ENCODE peak calls at places on chromosome 12, in seven cellular contexts. O, D, R, L, V, W and U are unnamed samples.

GRCh38 chr12:49098035-49098451 is 3.4 kb upstream of the DHH start:
- DNase-seq in O (peak), D (peak), R (no peak), L (peak), V (peak), W (peak), U (peak)

GRCh38 chr12:93080994-93081809 is 152.1 kb upstream of the EEA1 start:
- DNase-seq in O (no peak), D (no peak), R (no peak), L (no peak), V (peak), W (peak), U (no peak)

GRCh38 chr12:22656376-22656775 is 31.4 kb downstream of the ETNK1 start:
- DNase-seq in O (no peak), D (no peak), R (no peak), L (no peak), V (no peak), W (no peak), U (no peak)

GRCh38 chr12:83759906-83760305 is 1073.2 kb downstream of the TMTC2 start:
- DNase-seq in O (no peak), D (no peak), R (no peak), L (no peak), V (no peak), W (no peak), U (no peak)

GRCh38 chr12:122072031-122072970 is 6.3 kb upstream of the MLXIP start:
- DNase-seq in O (no peak), D (peak), R (no peak), L (peak), V (peak), W (no peak), U (no peak)

GRCh38 chr12:9334026-9334692 is 126.0 kb upstream of the PZP start:
- DNase-seq in O (no peak), D (no peak), R (no peak), L (no peak), V (no peak), W (no peak), U (no peak)

GRCh38 chr12:98085360-98085759 is 430.0 kb upstream of the TMPO start:
- DNase-seq in O (no peak), D (no peak), R (no peak), L (no peak), V (no peak), W (no peak), U (no peak)

GRCh38 chr12:46320731-46321130 is 51.8 kb downstream of the SLC38A2 start:
- DNase-seq in O (no peak), D (no peak), R (no peak), L (no peak), V (no peak), W (no peak), U (no peak)

GRCh38 chr12:114902665-114903393 is 218.9 kb upstream of the TBX3 start:
- DNase-seq in O (no peak), D (no peak), R (no peak), L (no peak), V (peak), W (no peak), U (no peak)

GRCh38 chr12:51865757-51866270 is 17.3 kb upstream of the FIGNL2 start:
- DNase-seq in O (no peak), D (peak), R (no peak), L (peak), V (no peak), W (peak), U (no peak)

GRCh38 chr12:6943719-6944380 is at the start of the genes C12orf57 and RNU7-1:
- DNase-seq in O (peak), D (peak), R (peak), L (peak), V (no peak), W (peak), U (peak)

GRCh38 chr12:116592731-116593130 is 33.5 kb downstream of the MAP1LC3B2 start:
- DNase-seq in O (no peak), D (no peak), R (no peak), L (no peak), V (peak), W (no peak), U (no peak)

GRCh38 chr12:96233941-96234461 is 39.8 kb downstream of the ELK3 start:
- DNase-seq in O (no peak), D (peak), R (no peak), L (peak), V (peak), W (no peak), U (no peak)

GRCh38 chr12:103858953-103859601 is 18.0 kb upstream of the NT5DC3 start:
- DNase-seq in O (no peak), D (peak), R (no peak), L (no peak), V (peak), W (no peak), U (no peak)

GRCh38 chr12:54428050-54429013 is 9.3 kb upstream of the ITGA5 start:
- DNase-seq in O (no peak), D (no peak), R (no peak), L (no peak), V (peak), W (peak), U (peak)

GRCh38 chr12:41932470-41932991 is 212.1 kb downstream of the GXYLT1 start:
- DNase-seq in O (peak), D (peak), R (peak), L (peak), V (peak), W (peak), U (peak)

GRCh38 chr12:1835178-1836131 is 15.1 kb downstream of the LRTM2 start:
- DNase-seq in O (no peak), D (peak), R (no peak), L (no peak), V (no peak), W (no peak), U (no peak)

GRCh38 chr12:91663331-91663998 is 480.8 kb upstream of the DCN start:
- DNase-seq in O (no peak), D (no peak), R (no peak), L (no peak), V (no peak), W (no peak), U (no peak)

GRCh38 chr12:99498756-99499155 is 148.8 kb upstream of the GARIN6 start:
- DNase-seq in O (no peak), D (no peak), R (no peak), L (no peak), V (no peak), W (no peak), U (no peak)

GRCh38 chr12:1660304-1661187 is 30.3 kb upstream of the ADIPOR2 start:
- DNase-seq in O (no peak), D (peak), R (no peak), L (no peak), V (peak), W (no peak), U (no peak)

GRCh38 chr12:54983536-54984102 is 943 bp downstream of the TESPA1 start:
- DNase-seq in O (no peak), D (no peak), R (no peak), L (no peak), V (no peak), W (no peak), U (no peak)

GRCh38 chr12:131269551-131269950 is 315.8 kb downstream of the ADGRD1 start:
- DNase-seq in O (no peak), D (no peak), R (no peak), L (no peak), V (no peak), W (no peak), U (no peak)

GRCh38 chr12:98294426-98294825 is 221.0 kb upstream of the TMPO start:
- DNase-seq in O (no peak), D (no peak), R (no peak), L (no peak), V (no peak), W (no peak), U (no peak)

GRCh38 chr12:88026196-88026595 is 3.0 kb downstream of the C12orf50 start:
- DNase-seq in O (no peak), D (no peak), R (no peak), L (no peak), V (no peak), W (no peak), U (no peak)

GRCh38 chr12:113919791-113920190 is 46.3 kb downstream of the RBM19 start:
- DNase-seq in O (no peak), D (no peak), R (no peak), L (no peak), V (no peak), W (no peak), U (no peak)

GRCh38 chr12:18975933-18976332 is 153.6 kb upstream of the PLEKHA5 start:
- DNase-seq in O (no peak), D (no peak), R (no peak), L (no peak), V (no peak), W (no peak), U (no peak)

GRCh38 chr12:109988274-109988673 is 7.9 kb downstream of the GIT2 start:
- DNase-seq in O (no peak), D (no peak), R (no peak), L (no peak), V (no peak), W (no peak), U (no peak)

GRCh38 chr12:104951759-104952509 is 6.2 kb downstream of the SLC41A2 start:
- DNase-seq in O (no peak), D (no peak), R (no peak), L (no peak), V (peak), W (no peak), U (no peak)

GRCh38 chr12:52524898-52525591 is 4.9 kb upstream of the KRT5 start:
- DNase-seq in O (no peak), D (no peak), R (no peak), L (no peak), V (no peak), W (no peak), U (no peak)

GRCh38 chr12:88960213-88960878 is 380.1 kb upstream of the KITLG start:
- DNase-seq in O (no peak), D (no peak), R (no peak), L (no peak), V (peak), W (no peak), U (no peak)

GRCh38 chr12:107057071-107057834 is 36.1 kb downstream of the CRY1 start:
- DNase-seq in O (no peak), D (no peak), R (no peak), L (no peak), V (peak), W (no peak), U (no peak)

GRCh38 chr12:62686938-62687337 is 220.3 kb downstream of the MON2 start:
- DNase-seq in O (no peak), D (no peak), R (no peak), L (no peak), V (peak), W (no peak), U (no peak)

GRCh38 chr12:27592548-27592947 is 68.5 kb downstream of the PPFIBP1 start:
- DNase-seq in O (no peak), D (no peak), R (peak), L (no peak), V (peak), W (no peak), U (no peak)

GRCh38 chr12:92208613-92209121 is 63.0 kb upstream of the BTG1 start:
- DNase-seq in O (no peak), D (no peak), R (peak), L (no peak), V (peak), W (no peak), U (no peak)

GRCh38 chr12:114913871-114914801 is 230.2 kb upstream of the TBX3 start:
- DNase-seq in O (no peak), D (no peak), R (no peak), L (no peak), V (no peak), W (no peak), U (no peak)

GRCh38 chr12:71295913-71296312 is 138.1 kb upstream of the TSPAN8 start:
- DNase-seq in O (no peak), D (no peak), R (no peak), L (no peak), V (peak), W (no peak), U (no peak)

GRCh38 chr12:127334324-127334723 is 932.6 kb upstream of the TMEM132C start:
- DNase-seq in O (no peak), D (no peak), R (no peak), L (no peak), V (no peak), W (no peak), U (no peak)

GRCh38 chr12:79119796-79120195 is 255.2 kb downstream of the SYT1 start:
- DNase-seq in O (no peak), D (no peak), R (no peak), L (no peak), V (no peak), W (peak), U (no peak)
- TF ChIP-seq CTCF in O (no peak), D (no peak), R (no peak), L (no peak), V (no peak), W (no peak), U (no peak)

DNA sequence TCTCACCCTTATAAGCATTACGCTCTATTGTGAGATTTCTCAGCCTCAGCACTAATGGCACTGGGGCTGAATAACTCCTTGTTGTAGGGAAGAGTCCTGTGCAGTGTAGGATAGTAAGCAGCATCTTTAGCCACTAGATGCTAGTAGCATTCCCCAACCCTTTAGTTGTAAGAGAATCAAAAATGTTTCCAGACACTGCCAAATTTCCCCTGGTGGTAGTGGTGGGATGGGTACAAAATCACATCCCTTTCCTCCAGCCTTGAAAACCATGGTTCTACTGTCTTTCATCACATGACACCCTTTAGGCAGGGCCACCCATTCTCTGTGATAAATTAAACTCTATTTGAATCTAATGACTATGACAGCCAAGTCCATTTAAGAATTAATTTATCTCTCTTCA is 199.3 kb downstream of the ANO4 start:
- DNase-seq in O (no peak), D (no peak), R (no peak), L (no peak), V (no peak), W (no peak), U (no peak)
- TF ChIP-seq CTCF in O (no peak), D (no peak), R (no peak), L (peak), V (peak), W (no peak), U (no peak)

DNA sequence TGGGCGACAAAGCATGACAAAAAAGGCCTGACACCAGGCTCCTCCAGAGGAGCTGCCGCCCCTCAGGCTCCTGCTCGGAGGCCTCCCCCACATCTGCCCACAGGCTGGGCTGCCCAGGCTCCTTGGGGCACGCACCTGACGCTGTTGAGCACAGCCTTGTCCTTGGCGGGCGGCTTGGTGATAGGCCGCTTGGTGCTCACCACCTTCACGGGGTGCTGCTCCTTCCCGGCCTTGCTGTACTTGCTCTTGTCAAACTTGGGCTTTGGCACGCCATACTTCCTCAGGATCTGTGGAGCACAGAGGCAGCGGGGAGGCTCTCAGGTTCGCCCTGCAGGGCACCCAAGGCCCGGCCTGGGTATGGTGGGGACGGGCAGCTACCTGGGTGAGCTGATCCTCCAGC is 53.4 kb downstream of the TRAFD1 start:
- DNase-seq in O (no peak), D (peak), R (no peak), L (no peak), V (no peak), W (no peak), U (no peak)
- TF ChIP-seq CTCF in O (no peak), D (no peak), R (no peak), L (no peak), V (no peak), W (no peak), U (no peak)

GRCh38 chr12:452667-453210 is 7.0 kb upstream of the B4GALNT3 start:
- DNase-seq in O (no peak), D (peak), R (peak), L (no peak), V (no peak), W (peak), U (no peak)
- TF ChIP-seq CTCF in O (no peak), D (no peak), R (peak), L (peak), V (peak), W (no peak), U (no peak)